ENCODE peak calls at places on chromosomes 2 and 18, in four cellular contexts. One of them, this sample, is unnamed.

GRCh38 chr2:25877431-25878360 is 591 bp downstream of the ASXL2 start:
- DNase-seq in IMR-90: peak
- DNase-seq in psoas muscle: peak
- DNase-seq in thoracic aorta: no peak
- DNase-seq in this sample: peak

GRCh38 chr2:126385983-126386382 is 270.0 kb upstream of the GYPC start:
- DNase-seq in IMR-90: no peak
- DNase-seq in thoracic aorta: no peak
- DNase-seq in psoas muscle: no peak
- DNase-seq in this sample: no peak

GRCh38 chr2:240426797-240427721 is 8.4 kb upstream of the GPC1 start:
- DNase-seq in IMR-90: peak
- DNase-seq in thoracic aorta: no peak
- DNase-seq in psoas muscle: no peak
- DNase-seq in this sample: no peak

GRCh38 chr2:237259201-237259600 is 154.8 kb downstream of the COL6A3 start:
- DNase-seq in IMR-90: peak
- DNase-seq in psoas muscle: peak
- DNase-seq in thoracic aorta: no peak
- DNase-seq in this sample: no peak

GRCh38 chr2:29603341-29603740 is 318.0 kb downstream of the ALK start:
- DNase-seq in IMR-90: no peak
- DNase-seq in thoracic aorta: no peak
- DNase-seq in psoas muscle: no peak
- DNase-seq in this sample: no peak

GRCh38 chr2:119182046-119182445 is 23.5 kb upstream of the C1QL2 start:
- DNase-seq in IMR-90: no peak
- DNase-seq in psoas muscle: no peak
- DNase-seq in thoracic aorta: no peak
- DNase-seq in this sample: no peak

GRCh38 chr18:2901405-2901989 is 54.7 kb downstream of the EMILIN2 start:
- DNase-seq in psoas muscle: no peak
- DNase-seq in IMR-90: peak
- DNase-seq in thoracic aorta: no peak
- DNase-seq in this sample: no peak

GRCh38 chr2:44351088-44351487 is 10.2 kb downstream of the PREPL start:
- DNase-seq in thoracic aorta: no peak
- DNase-seq in IMR-90: peak
- DNase-seq in psoas muscle: peak
- DNase-seq in this sample: no peak

GRCh38 chr2:179017958-179018357 is 32.0 kb downstream of the CCDC141 start:
- DNase-seq in thoracic aorta: no peak
- DNase-seq in IMR-90: no peak
- DNase-seq in psoas muscle: no peak
- DNase-seq in this sample: no peak

GRCh38 chr2:216930716-216931115 is 70.9 kb upstream of the TNP1 start:
- DNase-seq in IMR-90: no peak
- DNase-seq in thoracic aorta: no peak
- DNase-seq in psoas muscle: no peak
- DNase-seq in this sample: no peak

GRCh38 chr18:50331691-50332090 is 43.2 kb upstream of the SKA1 start:
- DNase-seq in psoas muscle: no peak
- DNase-seq in thoracic aorta: no peak
- DNase-seq in IMR-90: no peak
- DNase-seq in this sample: no peak
- H3K4me3 ChIP-seq in psoas muscle: no peak
- H3K4me3 ChIP-seq in thoracic aorta: no peak
- H3K4me3 ChIP-seq in IMR-90: no peak
- H3K4me3 ChIP-seq in this sample: no peak

GRCh38 chr2:106890611-106891010 is 4.6 kb upstream of the ST6GAL2 start:
- DNase-seq in psoas muscle: no peak
- DNase-seq in thoracic aorta: no peak
- DNase-seq in IMR-90: no peak
- DNase-seq in this sample: no peak

GRCh38 chr2:106900130-106900529 is 14.2 kb upstream of the ST6GAL2 start:
- DNase-seq in psoas muscle: no peak
- DNase-seq in thoracic aorta: no peak
- DNase-seq in IMR-90: no peak
- DNase-seq in this sample: no peak

GRCh38 chr2:106894545-106894944 is 8.6 kb upstream of the ST6GAL2 start:
- DNase-seq in IMR-90: no peak
- DNase-seq in thoracic aorta: no peak
- DNase-seq in psoas muscle: no peak
- DNase-seq in this sample: no peak
- H3K4me3 ChIP-seq in IMR-90: no peak
- H3K4me3 ChIP-seq in thoracic aorta: no peak
- H3K4me3 ChIP-seq in psoas muscle: no peak
- H3K4me3 ChIP-seq in this sample: no peak

GRCh38 chr2:234100686-234101085 is 50.2 kb downstream of the SPP2 start:
- DNase-seq in IMR-90: no peak
- DNase-seq in thoracic aorta: no peak
- DNase-seq in psoas muscle: no peak
- DNase-seq in this sample: no peak

GRCh38 chr2:234099266-234099665 is 48.8 kb downstream of the SPP2 start:
- DNase-seq in psoas muscle: no peak
- DNase-seq in thoracic aorta: no peak
- DNase-seq in IMR-90: no peak
- DNase-seq in this sample: no peak

GRCh38 chr2:234098675-234099195 is 48.2 kb downstream of the SPP2 start:
- DNase-seq in thoracic aorta: no peak
- DNase-seq in IMR-90: no peak
- DNase-seq in psoas muscle: no peak
- DNase-seq in this sample: no peak

GRCh38 chr2:234107861-234108260 is 57.4 kb downstream of the SPP2 start:
- DNase-seq in thoracic aorta: no peak
- DNase-seq in IMR-90: no peak
- DNase-seq in psoas muscle: no peak
- DNase-seq in this sample: no peak

DNA sequence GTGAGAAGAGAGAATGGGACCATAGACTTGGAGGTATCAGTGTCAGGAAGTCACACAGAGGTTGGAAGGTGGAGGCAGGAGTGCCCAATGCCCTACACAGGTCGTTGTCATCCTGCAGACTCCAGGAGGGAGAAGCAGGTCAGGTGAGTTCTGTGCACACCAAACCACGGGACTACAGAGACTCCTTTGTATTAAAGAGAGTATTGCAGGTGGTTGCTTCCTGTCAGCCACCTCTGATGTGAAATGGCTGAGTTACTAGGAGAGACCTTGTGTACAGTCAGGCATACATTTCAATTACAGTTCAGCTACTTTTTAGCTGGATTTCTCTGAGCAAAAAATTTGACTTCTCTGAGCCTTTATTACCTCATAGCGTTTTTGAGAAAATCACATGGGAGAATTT is 51.6 kb downstream of the SPP2 start:
- DNase-seq in psoas muscle: no peak
- DNase-seq in IMR-90: no peak
- DNase-seq in thoracic aorta: no peak
- DNase-seq in this sample: no peak
- H3K4me3 ChIP-seq in psoas muscle: no peak
- H3K4me3 ChIP-seq in IMR-90: no peak
- H3K4me3 ChIP-seq in thoracic aorta: no peak
- H3K4me3 ChIP-seq in this sample: no peak

DNA sequence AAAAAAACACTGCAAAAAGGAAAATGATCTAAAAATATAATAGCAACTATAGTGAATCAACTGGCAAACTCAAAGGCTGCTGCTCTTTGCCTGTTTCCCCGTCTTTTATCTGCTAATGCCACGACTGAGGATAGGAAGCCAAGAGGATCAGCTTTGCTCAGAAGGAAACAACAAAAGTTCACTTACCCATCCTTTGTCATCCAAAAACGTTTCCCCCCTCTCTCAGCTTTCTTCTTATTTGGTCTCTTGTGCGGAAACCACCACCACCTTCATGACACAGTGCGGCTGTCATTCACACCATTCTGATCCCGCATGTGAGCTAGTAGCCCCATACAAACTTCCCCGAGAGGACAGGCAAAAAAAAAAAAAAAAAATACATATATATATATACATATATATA is 694 bp downstream of the LRRTM4 start:
- DNase-seq in IMR-90: no peak
- DNase-seq in thoracic aorta: no peak
- DNase-seq in psoas muscle: no peak
- DNase-seq in this sample: no peak
- H3K4me3 ChIP-seq in IMR-90: no peak
- H3K4me3 ChIP-seq in thoracic aorta: no peak
- H3K4me3 ChIP-seq in psoas muscle: peak
- H3K4me3 ChIP-seq in this sample: peak

GRCh38 chr2:11829947-11830707 is 83.7 kb downstream of the LPIN1 start:
- DNase-seq in IMR-90: peak
- DNase-seq in psoas muscle: peak
- DNase-seq in thoracic aorta: peak
- DNase-seq in this sample: peak
- H3K4me3 ChIP-seq in IMR-90: peak
- H3K4me3 ChIP-seq in psoas muscle: peak
- H3K4me3 ChIP-seq in thoracic aorta: peak
- H3K4me3 ChIP-seq in this sample: peak

DNA sequence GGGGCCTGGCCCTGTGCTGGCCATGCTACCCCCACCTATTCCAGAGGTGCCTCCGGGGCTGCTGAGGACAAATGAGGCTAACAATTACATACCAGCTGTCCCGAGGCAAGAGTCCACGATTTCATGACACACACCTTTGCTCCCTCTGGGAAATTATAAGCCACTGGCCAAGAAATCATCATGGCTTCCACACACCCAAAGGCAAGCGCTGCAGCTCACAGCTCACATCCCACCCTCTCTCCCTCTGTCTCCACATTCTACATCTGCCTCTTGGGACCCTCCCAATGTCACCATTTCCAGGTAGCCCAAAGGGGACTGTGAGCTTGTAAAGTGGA is 134.4 kb downstream of the HDAC4 start:
- DNase-seq in IMR-90: no peak
- DNase-seq in psoas muscle: no peak
- DNase-seq in thoracic aorta: no peak
- DNase-seq in this sample: no peak
- H3K4me3 ChIP-seq in IMR-90: no peak
- H3K4me3 ChIP-seq in psoas muscle: peak
- H3K4me3 ChIP-seq in thoracic aorta: no peak
- H3K4me3 ChIP-seq in this sample: no peak

DNA sequence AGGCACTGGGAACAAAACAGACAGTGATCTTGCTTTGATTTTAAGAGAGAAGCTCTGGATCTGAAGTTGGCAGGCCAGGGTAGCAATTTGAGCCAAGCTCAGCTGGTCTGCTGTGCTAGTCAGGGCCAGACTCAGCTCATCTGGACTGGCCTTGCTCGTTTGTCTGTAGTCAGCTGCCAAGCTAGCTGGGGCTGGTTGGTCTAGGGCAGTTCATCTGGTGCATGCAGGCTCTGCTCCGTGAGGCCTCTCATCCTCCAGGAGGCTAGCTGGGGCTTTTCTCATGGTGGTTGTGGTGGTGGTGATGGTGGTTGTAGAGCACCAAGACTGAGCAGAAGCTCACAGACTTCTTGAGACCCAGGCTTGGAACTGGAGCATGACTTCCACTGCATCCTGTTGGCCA is 10.3 kb downstream of the FBLN7 start:
- DNase-seq in IMR-90: no peak
- DNase-seq in thoracic aorta: no peak
- DNase-seq in psoas muscle: no peak
- DNase-seq in this sample: no peak
- H3K4me3 ChIP-seq in IMR-90: no peak
- H3K4me3 ChIP-seq in thoracic aorta: no peak
- H3K4me3 ChIP-seq in psoas muscle: no peak
- H3K4me3 ChIP-seq in this sample: no peak